ENCODE peak calls at places on chromosomes 11 and 22, in six cellular contexts. E is NCI-H345; N is activated CD8-positive, alpha-beta memory T cell treated with anti-CD3 and anti-CD28 coated beads, Interleukin-2, amount 50 U/mL, for 48 hours; O is left ventricle myocardium superior; B is kidney; L is choroid plexus epithelial cell. X is an unnamed sample.

GRCh38 chr11:28043930-28044709 is 63.8 kb downstream of the KIF18A start:
- DNase-seq in B (no peak), E (no peak), O (no peak), N (no peak), L (no peak), X (no peak)

GRCh38 chr11:78414321-78415051 is 3.1 kb downstream of the GAB2 start:
- DNase-seq in E (peak), N (no peak), O (no peak), L (peak), B (no peak), X (no peak)

GRCh38 chr22:43293259-43293658 is 49.9 kb downstream of the SCUBE1 start:
- DNase-seq in N (no peak), B (no peak), E (peak), L (no peak), O (no peak), X (no peak)

GRCh38 chr11:134512061-134512460 is 100.0 kb upstream of the B3GAT1 start:
- DNase-seq in E (no peak), O (no peak), B (peak), L (no peak), N (no peak), X (no peak)

GRCh38 chr11:118625036-118625690 is 17.7 kb downstream of the PHLDB1 start:
- DNase-seq in L (no peak), O (peak), B (no peak), N (no peak), E (peak), X (no peak)

GRCh38 chr11:4167758-4168157 is 73.2 kb downstream of the RRM1 start:
- DNase-seq in O (no peak), B (peak), E (no peak), N (no peak), L (no peak), X (no peak)

GRCh38 chr11:73140213-73141030 is 1.7 kb downstream of the FCHSD2 start:
- DNase-seq in O (peak), L (peak), B (peak), N (no peak), E (peak), X (peak)

GRCh38 chr11:69089258-69089657 is 40.5 kb downstream of the TPCN2 start:
- DNase-seq in B (peak), N (no peak), O (peak), L (peak), E (no peak), X (no peak)

GRCh38 chr11:19743622-19744021 is 31.0 kb downstream of the NAV2 start:
- DNase-seq in B (no peak), L (no peak), O (no peak), E (no peak), N (no peak), X (no peak)

GRCh38 chr11:26901162-26901561 is 92.8 kb upstream of the FIBIN start:
- DNase-seq in E (no peak), B (no peak), L (no peak), O (no peak), N (no peak), X (no peak)

GRCh38 chr22:38513063-38513462 is 7.0 kb upstream of the DDX17 start:
- DNase-seq in B (no peak), E (peak), L (no peak), O (no peak), N (no peak), X (peak)

GRCh38 chr22:43883012-43883661 is 8.7 kb downstream of the PNPLA5 start:
- DNase-seq in E (peak), B (peak), N (peak), O (no peak), L (peak), X (peak)

GRCh38 chr11:26931248-26931631 is 62.7 kb upstream of the FIBIN start:
- DNase-seq in N (no peak), B (no peak), O (peak), L (peak), E (no peak), X (no peak)

GRCh38 chr11:128448487-128448886 is 138.9 kb downstream of the ETS1 start:
- DNase-seq in N (no peak), O (no peak), B (peak), E (no peak), L (peak), X (no peak)

GRCh38 chr11:113193894-113194293 is 120.5 kb upstream of the TTC12 start:
- DNase-seq in E (no peak), L (peak), O (peak), N (no peak), B (no peak), X (no peak)

GRCh38 chr11:35162795-35163194 is 23.8 kb downstream of the CD44 start:
- DNase-seq in E (no peak), O (no peak), L (peak), B (no peak), N (no peak), X (no peak)

GRCh38 chr11:8008212-8008611 is 21.1 kb downstream of the EIF3F start:
- DNase-seq in O (no peak), L (no peak), B (no peak), N (peak), E (no peak), X (no peak)

GRCh38 chr11:71563401-71563800 is 2.0 kb upstream of the KRTAP5-10 start:
- DNase-seq in E (no peak), O (no peak), N (no peak), L (peak), B (no peak), X (no peak)

GRCh38 chr11:44313701-44314489 is 4.0 kb upstream of the ALX4 start:
- DNase-seq in N (no peak), B (peak), O (no peak), L (no peak), E (no peak), X (no peak)

GRCh38 chr11:70381872-70382842 is 16.2 kb upstream of the CTTN start:
- DNase-seq in O (no peak), N (peak), B (no peak), E (no peak), L (peak), X (no peak)

GRCh38 chr11:133202816-133203215 is 329.5 kb downstream of the OPCML start:
- DNase-seq in N (no peak), O (no peak), L (no peak), E (no peak), B (no peak), X (no peak)

GRCh38 chr11:24734742-24735141 is 237.9 kb downstream of the LUZP2 start:
- DNase-seq in L (no peak), N (no peak), B (no peak), E (no peak), O (no peak), X (no peak)

GRCh38 chr11:2744166-2744565 is 44.4 kb upstream of the KCNQ1OT1 start:
- DNase-seq in E (no peak), L (no peak), O (peak), N (no peak), B (peak), X (peak)

GRCh38 chr11:58739725-58740430 is 8.1 kb upstream of the GLYAT start:
- DNase-seq in E (no peak), B (no peak), N (no peak), L (peak), O (no peak), X (no peak)

GRCh38 chr11:9092846-9093778 is 1.7 kb upstream of the SCUBE2 start:
- DNase-seq in O (no peak), B (no peak), L (peak), E (peak), N (no peak), X (no peak)

GRCh38 chr11:117457835-117458234 is 130.2 kb downstream of the CEP164 start:
- DNase-seq in E (peak), N (no peak), O (no peak), L (no peak), B (no peak), X (peak)

GRCh38 chr11:117686711-117687110 is 110.3 kb downstream of the DSCAML1 start:
- DNase-seq in B (no peak), N (no peak), O (no peak), E (no peak), L (no peak), X (no peak)

GRCh38 chr22:20404881-20405280 is 10.9 kb downstream of the ZNF74 start:
- DNase-seq in O (no peak), L (no peak), N (no peak), E (no peak), B (no peak), X (peak)

GRCh38 chr22:40325315-40325714 is 21.0 kb upstream of the ADSL start:
- DNase-seq in N (peak), B (no peak), L (no peak), E (no peak), O (no peak), X (no peak)

GRCh38 chr11:78038697-78039313 is 15.7 kb upstream of the KCTD14 start:
- DNase-seq in N (no peak), O (no peak), L (no peak), B (no peak), E (no peak), X (no peak)

GRCh38 chr11:19697721-19698121 is 14.9 kb upstream of the NAV2 start:
- DNase-seq in N (no peak), L (peak), E (no peak), B (no peak), O (peak), X (no peak)

GRCh38 chr22:44625981-44626687 is 75.9 kb upstream of the PRR5 start:
- DNase-seq in E (peak), L (peak), B (no peak), N (peak), O (peak), X (peak)

GRCh38 chr11:61567286-61568061 is 13.4 kb downstream of the SYT7 start:
- DNase-seq in N (peak), E (no peak), B (peak), O (peak), L (peak), X (peak)

GRCh38 chr11:111635706-111636045 is 33.4 kb downstream of the SIK2 start:
- DNase-seq in O (peak), E (peak), L (peak), N (no peak), B (no peak), X (no peak)

GRCh38 chr11:80155412-80156017 is 714.7 kb upstream of the TENM4 start:
- DNase-seq in O (no peak), E (peak), L (peak), N (no peak), B (no peak), X (no peak)

GRCh38 chr11:26583550-26583949 is 11.5 kb upstream of the MUC15 start:
- DNase-seq in L (peak), O (no peak), B (no peak), N (no peak), E (peak), X (no peak)

GRCh38 chr22:18104566-18104965 is 6.0 kb upstream of the TUBA8 start:
- DNase-seq in N (no peak), B (no peak), E (no peak), L (peak), O (no peak), X (peak)

X was measured in spleen.